ENCODE peak calls at places on chromosomes 4 and X, in four cellular contexts. One of them, this sample, is unnamed.

GRCh38 chr4:141807073-141807472 is 170.7 kb downstream of the IL15 start:
- DNase-seq in GM23338: no peak
- DNase-seq in uterus: no peak
- DNase-seq in tibial nerve: no peak
- DNase-seq in this sample: no peak

GRCh38 chr4:19583827-19584569 is 667.7 kb upstream of the SLIT2 start:
- DNase-seq in uterus: no peak
- DNase-seq in tibial nerve: no peak
- DNase-seq in GM23338: no peak
- DNase-seq in this sample: no peak

GRCh38 chr4:56276547-56276946 is 110.7 kb downstream of the AASDH start:
- DNase-seq in uterus: no peak
- DNase-seq in tibial nerve: no peak
- DNase-seq in GM23338: no peak
- DNase-seq in this sample: no peak

GRCh38 chr4:5823542-5824211 is 69.2 kb downstream of the CRMP1 start:
- DNase-seq in uterus: no peak
- DNase-seq in tibial nerve: no peak
- DNase-seq in GM23338: no peak
- DNase-seq in this sample: no peak

GRCh38 chr4:100516225-100516624 is 1.6 kb downstream of the EMCN start:
- DNase-seq in tibial nerve: no peak
- DNase-seq in GM23338: no peak
- DNase-seq in uterus: no peak
- DNase-seq in this sample: no peak

GRCh38 chr4:146520894-146521542 is 722 bp downstream of the SLC10A7 start:
- DNase-seq in uterus: no peak
- DNase-seq in tibial nerve: no peak
- DNase-seq in GM23338: peak; percentile 7
- DNase-seq in this sample: no peak

GRCh38 chrX:109578916-109579315 is 42.3 kb downstream of the NXT2 start:
- DNase-seq in uterus: no peak
- DNase-seq in GM23338: no peak
- DNase-seq in tibial nerve: no peak
- DNase-seq in this sample: no peak

GRCh38 chr4:108224628-108225053 is 55.9 kb upstream of the LEF1 start:
- DNase-seq in GM23338: no peak
- DNase-seq in uterus: no peak
- DNase-seq in tibial nerve: no peak
- DNase-seq in this sample: no peak

GRCh38 chr4:104417483-104417882 is 77.2 kb downstream of the CXXC4 start:
- DNase-seq in uterus: no peak
- DNase-seq in GM23338: no peak
- DNase-seq in tibial nerve: no peak
- DNase-seq in this sample: no peak

GRCh38 chr4:3266076-3266475 is 17.1 kb downstream of the MSANTD1 start:
- DNase-seq in uterus: no peak
- DNase-seq in GM23338: no peak
- DNase-seq in tibial nerve: no peak
- DNase-seq in this sample: no peak

GRCh38 chr4:77819409-77819835 is 254 bp upstream of the CNOT6L start:
- DNase-seq in GM23338: peak; percentile 13
- DNase-seq in uterus: no peak
- DNase-seq in tibial nerve: peak; percentile 13
- DNase-seq in this sample: no peak

DNA sequence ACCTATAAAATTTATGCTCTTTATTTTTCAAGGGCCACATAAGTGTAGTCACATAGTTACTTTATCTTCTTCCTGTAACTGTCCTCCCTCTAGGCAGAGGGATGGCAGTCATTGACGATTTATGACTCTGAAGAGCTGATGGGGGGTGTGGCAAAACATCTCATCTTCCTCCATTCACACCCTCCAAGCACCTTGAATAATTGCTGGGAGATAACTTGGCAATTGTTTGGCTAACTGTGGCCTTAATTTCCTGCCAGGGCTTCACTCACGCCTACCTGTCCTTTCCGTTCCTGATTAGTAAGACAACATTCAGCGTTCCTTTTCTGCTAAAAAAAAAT is 329.2 kb downstream of the ARHGAP10 start:
- DNase-seq in tibial nerve: no peak
- DNase-seq in uterus: no peak
- DNase-seq in GM23338: no peak
- DNase-seq in this sample: no peak
- H3K4me1 ChIP-seq in tibial nerve: no peaks in the 10 kb centered on the region
- H3K4me1 ChIP-seq in uterus: no peaks in the 10 kb centered on the region
- H3K4me1 ChIP-seq in GM23338: peaks cover 26% of the 10 kb centered on the region
- H3K4me1 ChIP-seq in this sample: no peaks in the 10 kb centered on the region

DNA sequence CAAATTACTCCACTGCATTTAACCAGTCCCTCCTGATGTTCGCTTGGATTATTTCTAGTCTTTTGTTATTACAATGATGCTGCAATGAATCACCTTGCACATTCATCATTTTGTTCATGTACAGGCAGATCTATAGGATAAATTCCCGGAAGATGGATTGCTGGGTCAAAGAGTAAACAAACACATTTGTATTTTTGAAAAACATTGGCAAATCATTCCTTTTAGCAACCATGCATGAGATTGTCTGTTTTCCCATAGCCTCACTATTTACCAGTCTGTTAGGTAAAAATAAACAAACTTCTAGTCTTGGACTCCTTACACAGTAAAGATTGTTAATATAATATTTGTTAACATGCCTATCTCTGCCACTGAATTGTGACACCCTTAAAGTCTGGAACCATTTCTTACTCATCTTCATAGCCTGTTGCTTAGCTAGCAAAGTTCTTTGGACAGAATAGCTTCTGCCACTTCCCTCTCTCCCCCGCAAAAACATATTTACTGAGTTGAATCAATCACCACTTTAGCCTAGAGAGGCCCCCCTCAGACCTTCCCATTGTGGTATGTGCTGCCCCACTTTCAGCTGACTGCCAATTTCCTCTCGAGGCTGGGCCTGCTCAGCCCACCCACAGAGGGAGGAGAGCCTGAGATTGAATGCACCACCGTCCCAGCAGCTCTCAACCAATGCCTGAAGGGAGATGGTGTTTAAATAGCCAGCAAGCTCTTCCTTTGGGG is 108.4 kb upstream of the ATXN3L start:
- DNase-seq in uterus: no peak
- DNase-seq in tibial nerve: no peak
- DNase-seq in GM23338: peak; percentile 26
- DNase-seq in this sample: no peak
- H3K27ac ChIP-seq in uterus: peak overlapping the region; percentile 30
- H3K27ac ChIP-seq in tibial nerve: no peak overlapping the region
- H3K27ac ChIP-seq in GM23338: no peak overlapping the region
- H3K27ac ChIP-seq in this sample: no peak overlapping the region

GRCh38 chr4:136918772-136919171 is 613.5 kb downstream of the PCDH18 start:
- DNase-seq in uterus: no peak
- DNase-seq in GM23338: no peak
- DNase-seq in tibial nerve: no peak
- DNase-seq in this sample: no peak
- H3K4me1 ChIP-seq in uterus: no peaks in the 10 kb centered on the region
- H3K4me1 ChIP-seq in GM23338: no peaks in the 10 kb centered on the region
- H3K4me1 ChIP-seq in tibial nerve: no peaks in the 10 kb centered on the region
- H3K4me1 ChIP-seq in this sample: no peaks in the 10 kb centered on the region

DNA sequence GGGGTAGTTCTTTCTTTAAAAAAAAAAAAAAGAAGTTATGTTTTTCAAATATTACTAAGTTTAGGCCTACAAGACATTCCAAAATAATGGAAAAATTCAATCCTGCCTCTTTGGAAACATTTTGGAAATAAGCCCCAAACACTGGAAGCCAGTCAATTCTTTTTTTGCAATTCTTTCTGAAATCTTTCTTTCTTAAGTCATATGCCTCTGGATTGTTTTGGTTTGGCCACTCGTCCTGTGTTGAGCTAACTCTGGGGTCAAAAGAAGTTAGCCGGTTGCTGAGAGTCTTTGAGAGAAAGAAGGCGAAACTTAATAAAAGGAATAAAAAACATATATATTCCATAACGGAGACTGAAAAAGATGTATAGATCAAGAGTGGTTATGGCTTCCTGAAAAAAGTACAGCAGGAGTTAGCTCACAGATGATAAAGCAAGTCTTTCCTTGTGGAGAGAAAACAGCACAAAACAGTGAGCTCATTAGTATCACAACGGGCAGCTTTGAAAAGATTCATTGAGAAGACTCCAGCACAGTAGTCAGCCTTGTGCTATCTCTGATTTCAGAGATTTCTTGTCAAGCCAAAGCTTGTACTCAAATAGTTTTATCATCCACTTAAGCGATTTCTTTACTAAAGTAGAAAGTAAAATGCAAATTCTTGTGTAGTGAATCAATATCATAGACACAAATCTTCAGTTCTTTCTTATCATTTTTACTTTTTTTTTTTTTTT is 64.8 kb downstream of the PLS3 start:
- DNase-seq in tibial nerve: no peak
- DNase-seq in uterus: no peak
- DNase-seq in GM23338: no peak
- DNase-seq in this sample: no peak
- H3K27ac ChIP-seq in tibial nerve: peak overlapping the region; percentile 45
- H3K27ac ChIP-seq in uterus: peak overlapping the region; percentile 69
- H3K27ac ChIP-seq in GM23338: peak overlapping the region; percentile 75
- H3K27ac ChIP-seq in this sample: peak overlapping the region; percentile 58

GRCh38 chrX:72693477-72693876 is 20.6 kb downstream of the PHKA1 start:
- DNase-seq in tibial nerve: no peak
- DNase-seq in GM23338: no peak
- DNase-seq in uterus: no peak
- DNase-seq in this sample: no peak
- H3K4me1 ChIP-seq in tibial nerve: no peaks in the 10 kb centered on the region
- H3K4me1 ChIP-seq in GM23338: no peaks in the 10 kb centered on the region
- H3K4me1 ChIP-seq in uterus: no peaks in the 10 kb centered on the region
- H3K4me1 ChIP-seq in this sample: no peaks in the 10 kb centered on the region